ENCODE peak calls at places on chromosomes 12 and 14, in seven cellular contexts. One of them, this sample, is unnamed.

GRCh38 chr12:39972119-39972518 is 133.8 kb downstream of the SLC2A13 start:
- DNase-seq in adrenal gland: no peak
- DNase-seq in upper lobe of left lung: no peak
- DNase-seq in A549: no peak
- DNase-seq in body of pancreas: no peak
- DNase-seq in uterus: no peak
- DNase-seq in H1: no peak
- DNase-seq in this sample: no peak

GRCh38 chr14:100842799-100843198 is 16.9 kb downstream of the MEG3 start:
- DNase-seq in adrenal gland: no peak
- DNase-seq in upper lobe of left lung: no peak
- DNase-seq in A549: no peak
- DNase-seq in body of pancreas: no peak
- DNase-seq in uterus: peak
- DNase-seq in H1: no peak
- DNase-seq in this sample: no peak

GRCh38 chr14:71918955-71919354 is 13.3 kb upstream of the RGS6 start:
- DNase-seq in adrenal gland: no peak
- DNase-seq in upper lobe of left lung: no peak
- DNase-seq in A549: no peak
- DNase-seq in body of pancreas: no peak
- DNase-seq in uterus: no peak
- DNase-seq in H1: peak
- DNase-seq in this sample: no peak

GRCh38 chr14:87186745-87187144 is 806.2 kb downstream of the GALC start:
- DNase-seq in adrenal gland: no peak
- DNase-seq in upper lobe of left lung: no peak
- DNase-seq in A549: no peak
- DNase-seq in body of pancreas: no peak
- DNase-seq in uterus: no peak
- DNase-seq in H1: no peak
- DNase-seq in this sample: no peak

GRCh38 chr12:10849425-10849878 is at the start of gene PRR4:
- DNase-seq in adrenal gland: no peak
- DNase-seq in upper lobe of left lung: no peak
- DNase-seq in A549: no peak
- DNase-seq in body of pancreas: no peak
- DNase-seq in uterus: no peak
- DNase-seq in H1: no peak
- DNase-seq in this sample: no peak

GRCh38 chr12:62435337-62436163 is 31.1 kb upstream of the MON2 start:
- DNase-seq in adrenal gland: peak
- DNase-seq in upper lobe of left lung: peak
- DNase-seq in A549: peak
- DNase-seq in body of pancreas: peak
- DNase-seq in uterus: peak
- DNase-seq in H1: peak
- DNase-seq in this sample: peak

GRCh38 chr12:83434600-83434999 is 747.9 kb downstream of the TMTC2 start:
- DNase-seq in adrenal gland: no peak
- DNase-seq in upper lobe of left lung: no peak
- DNase-seq in A549: no peak
- DNase-seq in body of pancreas: no peak
- DNase-seq in uterus: no peak
- DNase-seq in H1: no peak
- DNase-seq in this sample: no peak

GRCh38 chr14:56129941-56130340 is 11.7 kb downstream of the PELI2 start:
- DNase-seq in adrenal gland: no peak
- DNase-seq in upper lobe of left lung: peak
- DNase-seq in A549: no peak
- DNase-seq in body of pancreas: no peak
- DNase-seq in uterus: no peak
- DNase-seq in H1: no peak
- DNase-seq in this sample: no peak

GRCh38 chr14:59507063-59507751 is 22.9 kb downstream of the JKAMP start:
- DNase-seq in adrenal gland: peak
- DNase-seq in upper lobe of left lung: peak
- DNase-seq in A549: peak
- DNase-seq in body of pancreas: peak
- DNase-seq in uterus: no peak
- DNase-seq in H1: peak
- DNase-seq in this sample: no peak

GRCh38 chr14:99604766-99605298 is 825 bp upstream of the CCDC85C start:
- DNase-seq in adrenal gland: no peak
- DNase-seq in upper lobe of left lung: no peak
- DNase-seq in A549: peak
- DNase-seq in body of pancreas: peak
- DNase-seq in uterus: peak
- DNase-seq in H1: no peak
- DNase-seq in this sample: no peak
- H3K27ac ChIP-seq in adrenal gland: peak
- H3K27ac ChIP-seq in upper lobe of left lung: peak
- H3K27ac ChIP-seq in A549: peak
- H3K27ac ChIP-seq in body of pancreas: peak
- H3K27ac ChIP-seq in uterus: peak
- H3K27ac ChIP-seq in H1: no peak
- H3K27ac ChIP-seq in this sample: peak

GRCh38 chr14:90406384-90406798 is 9.6 kb downstream of the CALM1 start:
- DNase-seq in adrenal gland: no peak
- DNase-seq in upper lobe of left lung: no peak
- DNase-seq in A549: no peak
- DNase-seq in body of pancreas: no peak
- DNase-seq in uterus: no peak
- DNase-seq in H1: no peak
- DNase-seq in this sample: peak

GRCh38 chr14:90405755-90406154 is 8.9 kb downstream of the CALM1 start:
- DNase-seq in adrenal gland: no peak
- DNase-seq in upper lobe of left lung: no peak
- DNase-seq in A549: no peak
- DNase-seq in body of pancreas: no peak
- DNase-seq in uterus: no peak
- DNase-seq in H1: no peak
- DNase-seq in this sample: no peak

GRCh38 chr14:90408713-90409112 is 11.9 kb downstream of the CALM1 start:
- DNase-seq in adrenal gland: no peak
- DNase-seq in upper lobe of left lung: no peak
- DNase-seq in A549: no peak
- DNase-seq in body of pancreas: no peak
- DNase-seq in uterus: no peak
- DNase-seq in H1: no peak
- DNase-seq in this sample: no peak

GRCh38 chr14:90412058-90412457 is 15.2 kb downstream of the CALM1 start:
- DNase-seq in adrenal gland: no peak
- DNase-seq in upper lobe of left lung: no peak
- DNase-seq in A549: no peak
- DNase-seq in body of pancreas: no peak
- DNase-seq in uterus: no peak
- DNase-seq in H1: no peak
- DNase-seq in this sample: no peak

GRCh38 chr14:90409209-90409730 is 12.4 kb downstream of the CALM1 start:
- DNase-seq in adrenal gland: peak
- DNase-seq in upper lobe of left lung: peak
- DNase-seq in A549: peak
- DNase-seq in body of pancreas: no peak
- DNase-seq in uterus: peak
- DNase-seq in H1: no peak
- DNase-seq in this sample: peak
- TF ChIP-seq POLR2A in adrenal gland: no peak
- TF ChIP-seq POLR2A in upper lobe of left lung: no peak
- TF ChIP-seq POLR2A in A549: no peak
- TF ChIP-seq POLR2A in body of pancreas: no peak
- TF ChIP-seq POLR2A in uterus: no peak
- TF ChIP-seq POLR2A in H1: no peak
- TF ChIP-seq POLR2A in this sample: no peak

GRCh38 chr14:61253064-61253753 is 27.9 kb downstream of the TMEM30B start:
- DNase-seq in adrenal gland: no peak
- DNase-seq in upper lobe of left lung: no peak
- DNase-seq in A549: no peak
- DNase-seq in body of pancreas: no peak
- DNase-seq in uterus: no peak
- DNase-seq in H1: no peak
- DNase-seq in this sample: no peak
- H3K27ac ChIP-seq in adrenal gland: no peak
- H3K27ac ChIP-seq in upper lobe of left lung: no peak
- H3K27ac ChIP-seq in A549: no peak
- H3K27ac ChIP-seq in body of pancreas: no peak
- H3K27ac ChIP-seq in uterus: no peak
- H3K27ac ChIP-seq in H1: no peak
- H3K27ac ChIP-seq in this sample: no peak

GRCh38 chr12:55830601-55831406 is 1.4 kb upstream of the DNAJC14 start:
- DNase-seq in adrenal gland: peak
- DNase-seq in upper lobe of left lung: peak
- DNase-seq in A549: peak
- DNase-seq in body of pancreas: peak
- DNase-seq in uterus: peak
- DNase-seq in H1: peak
- DNase-seq in this sample: peak

GRCh38 chr12:55831407-55831880 is 2.1 kb upstream of the DNAJC14 start:
- DNase-seq in adrenal gland: no peak
- DNase-seq in upper lobe of left lung: no peak
- DNase-seq in A549: no peak
- DNase-seq in body of pancreas: no peak
- DNase-seq in uterus: no peak
- DNase-seq in H1: no peak
- DNase-seq in this sample: no peak

GRCh38 chr12:55828357-55828756 is 1.0 kb downstream of the DNAJC14 start:
- DNase-seq in adrenal gland: no peak
- DNase-seq in upper lobe of left lung: no peak
- DNase-seq in A549: no peak
- DNase-seq in body of pancreas: no peak
- DNase-seq in uterus: no peak
- DNase-seq in H1: no peak
- DNase-seq in this sample: peak

GRCh38 chr12:55827806-55828205 is 1.6 kb downstream of the DNAJC14 start:
- DNase-seq in adrenal gland: no peak
- DNase-seq in upper lobe of left lung: no peak
- DNase-seq in A549: no peak
- DNase-seq in body of pancreas: no peak
- DNase-seq in uterus: no peak
- DNase-seq in H1: no peak
- DNase-seq in this sample: peak

DNA sequence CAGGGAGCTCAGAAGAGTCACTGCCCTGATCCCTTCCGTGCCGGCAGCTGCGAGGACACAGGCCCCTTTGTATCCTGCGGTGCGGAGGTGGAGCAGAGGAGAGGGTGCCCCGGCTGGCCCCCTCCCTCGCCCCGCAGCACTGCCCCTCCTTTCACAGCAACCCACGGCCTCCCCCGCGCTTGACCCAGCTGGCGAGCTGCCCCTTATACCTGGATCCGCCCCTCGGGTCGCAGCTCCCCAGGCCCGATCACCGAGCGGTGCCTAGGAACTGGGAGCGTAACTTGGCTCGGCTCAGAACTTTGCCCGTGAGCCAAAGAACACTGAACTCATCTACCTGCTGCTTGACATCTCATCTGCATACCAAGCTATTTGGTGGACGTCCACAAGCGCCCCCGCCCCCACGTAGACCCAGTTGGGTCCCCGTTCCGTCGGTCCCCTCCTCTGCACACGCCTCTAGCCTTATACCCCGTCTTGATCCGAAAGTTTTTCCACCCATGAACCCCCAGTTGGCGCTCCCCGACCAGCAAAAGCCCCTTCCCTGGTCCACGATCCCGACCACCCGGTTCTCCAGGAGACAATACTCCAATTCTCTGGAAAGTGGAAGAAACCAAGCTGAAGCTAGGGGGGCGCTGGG is 697 bp upstream of the DNAJC14 start:
- DNase-seq in adrenal gland: peak
- DNase-seq in upper lobe of left lung: peak
- DNase-seq in A549: peak
- DNase-seq in body of pancreas: peak
- DNase-seq in uterus: peak
- DNase-seq in H1: peak
- DNase-seq in this sample: peak
- TF ChIP-seq POLR2A in adrenal gland: no peak
- TF ChIP-seq POLR2A in upper lobe of left lung: no peak
- TF ChIP-seq POLR2A in A549: peak
- TF ChIP-seq POLR2A in body of pancreas: no peak
- TF ChIP-seq POLR2A in uterus: no peak
- TF ChIP-seq POLR2A in H1: no peak
- TF ChIP-seq POLR2A in this sample: no peak

GRCh38 chr12:20077618-20078017 is 290.7 kb upstream of the PDE3A start:
- DNase-seq in adrenal gland: no peak
- DNase-seq in upper lobe of left lung: no peak
- DNase-seq in A549: no peak
- DNase-seq in body of pancreas: no peak
- DNase-seq in uterus: no peak
- DNase-seq in H1: no peak
- DNase-seq in this sample: no peak
- H3K27ac ChIP-seq in adrenal gland: no peak
- H3K27ac ChIP-seq in upper lobe of left lung: no peak
- H3K27ac ChIP-seq in A549: no peak
- H3K27ac ChIP-seq in body of pancreas: no peak
- H3K27ac ChIP-seq in uterus: no peak
- H3K27ac ChIP-seq in H1: no peak
- H3K27ac ChIP-seq in this sample: no peak

GRCh38 chr14:75041613-75042012 is 9.7 kb downstream of the MLH3 start:
- DNase-seq in adrenal gland: no peak
- DNase-seq in upper lobe of left lung: no peak
- DNase-seq in A549: no peak
- DNase-seq in body of pancreas: no peak
- DNase-seq in uterus: no peak
- DNase-seq in H1: no peak
- DNase-seq in this sample: no peak
- TF ChIP-seq POLR2A in adrenal gland: no peak
- TF ChIP-seq POLR2A in upper lobe of left lung: no peak
- TF ChIP-seq POLR2A in A549: no peak
- TF ChIP-seq POLR2A in body of pancreas: no peak
- TF ChIP-seq POLR2A in uterus: no peak
- TF ChIP-seq POLR2A in H1: no peak
- TF ChIP-seq POLR2A in this sample: no peak

DNA sequence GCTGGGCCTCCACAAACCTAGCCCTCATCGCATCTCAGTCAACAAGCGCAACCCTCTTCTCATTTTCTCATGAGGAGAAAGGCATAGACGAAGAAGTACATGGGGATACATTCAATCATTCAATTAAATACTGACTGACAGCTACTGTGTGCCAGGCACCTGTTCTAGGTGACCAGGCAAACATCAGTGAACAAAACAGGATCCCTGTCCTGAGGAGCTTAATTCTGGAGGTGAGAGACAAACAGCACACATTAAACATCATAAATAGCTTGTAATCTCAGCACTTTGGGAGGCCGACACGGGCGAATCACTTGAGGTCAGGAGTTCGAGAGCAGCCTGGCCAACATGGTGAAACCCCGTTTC is 362 bp upstream of the ACYP1 start:
- DNase-seq in adrenal gland: no peak
- DNase-seq in upper lobe of left lung: no peak
- DNase-seq in A549: no peak
- DNase-seq in body of pancreas: no peak
- DNase-seq in uterus: no peak
- DNase-seq in H1: no peak
- DNase-seq in this sample: no peak
- H3K27ac ChIP-seq in adrenal gland: no peak
- H3K27ac ChIP-seq in upper lobe of left lung: peak
- H3K27ac ChIP-seq in A549: no peak
- H3K27ac ChIP-seq in body of pancreas: no peak
- H3K27ac ChIP-seq in uterus: peak
- H3K27ac ChIP-seq in H1: no peak
- H3K27ac ChIP-seq in this sample: peak